ENCODE peak calls at places on chromosomes 13 and 19, in nine cellular contexts. I is mesothelial cell of epicardium, J is left ventricle myocardium inferior, Q is adrenal gland, S is endothelial cell, R is B cell, U is HFF-Myc, K is Peyer's patch, Y is thoracic aorta. O is an unnamed sample.

GRCh38 chr13:103799028-103799427 is 732.8 kb upstream of the SLC10A2 start:
- DNase-seq in I (no peak), J (no peak), Q (no peak), S (no peak), R (no peak), U (no peak), K (no peak), Y (no peak), O (no peak)

GRCh38 chr13:31722684-31723083 is 16.6 kb upstream of the RXFP2 start:
- DNase-seq in I (peak), J (no peak), Q (no peak), S (no peak), R (no peak), U (peak), K (no peak), Y (no peak), O (no peak)

GRCh38 chr13:75299913-75300862 is 181.8 kb downstream of the TBC1D4 start:
- DNase-seq in I (no peak), J (no peak), Q (no peak), S (no peak), R (no peak), U (no peak), K (no peak), Y (no peak), O (no peak)

GRCh38 chr19:48405850-48406249 is 12.4 kb downstream of the GRIN2D start:
- DNase-seq in I (no peak), J (no peak), Q (no peak), S (no peak), R (no peak), U (no peak), K (no peak), Y (no peak), O (no peak)

GRCh38 chr13:95530178-95530577 is 22.3 kb upstream of the CLDN10 start:
- DNase-seq in I (no peak), J (no peak), Q (no peak), S (no peak), R (no peak), U (no peak), K (no peak), Y (no peak), O (peak)

GRCh38 chr13:106213028-106213427 is 322.4 kb downstream of the EFNB2 start:
- DNase-seq in I (no peak), J (no peak), Q (no peak), S (no peak), R (no peak), U (no peak), K (no peak), Y (no peak), O (no peak)

GRCh38 chr19:56015756-56016155 is 29.2 kb downstream of the NLRP5 start:
- DNase-seq in I (no peak), J (no peak), Q (no peak), S (no peak), R (no peak), U (peak), K (no peak), Y (no peak), O (no peak)

GRCh38 chr13:21676611-21677021 is 5.7 kb downstream of the FGF9 start:
- DNase-seq in I (no peak), J (no peak), Q (no peak), S (peak), R (peak), U (no peak), K (peak), Y (no peak), O (no peak)

GRCh38 chr13:32409561-32410440 is 18.1 kb downstream of the N4BP2L1 start:
- DNase-seq in I (no peak), J (peak), Q (peak), S (peak), R (no peak), U (no peak), K (no peak), Y (no peak), O (peak)

GRCh38 chr13:105572401-105572800 is 963.1 kb downstream of the EFNB2 start:
- DNase-seq in I (no peak), J (no peak), Q (no peak), S (no peak), R (no peak), U (no peak), K (no peak), Y (no peak), O (no peak)

GRCh38 chr13:31781064-31781463 is 41.7 kb downstream of the RXFP2 start:
- DNase-seq in I (no peak), J (no peak), Q (no peak), S (no peak), R (no peak), U (no peak), K (no peak), Y (no peak), O (no peak)

GRCh38 chr13:22077205-22077683 is 406.4 kb downstream of the FGF9 start:
- DNase-seq in I (no peak), J (no peak), Q (no peak), S (no peak), R (no peak), U (no peak), K (no peak), Y (no peak), O (no peak)

GRCh38 chr19:42363614-42364346 is 26.3 kb downstream of the CNFN start:
- DNase-seq in I (no peak), J (no peak), Q (peak), S (no peak), R (peak), U (no peak), K (no peak), Y (no peak), O (no peak)

GRCh38 chr13:66992183-66992582 is 238.0 kb downstream of the PCDH9 start:
- DNase-seq in I (no peak), J (no peak), Q (no peak), S (no peak), R (no peak), U (no peak), K (no peak), Y (no peak), O (no peak)

GRCh38 chr13:66992683-66993082 is 237.5 kb downstream of the PCDH9 start:
- DNase-seq in I (no peak), J (no peak), Q (no peak), S (no peak), R (no peak), U (no peak), K (no peak), Y (no peak), O (no peak)

GRCh38 chr13:66995366-66995663 is 234.8 kb downstream of the PCDH9 start:
- DNase-seq in I (no peak), J (no peak), Q (no peak), S (no peak), R (peak), U (no peak), K (no peak), Y (no peak), O (no peak)

GRCh38 chr13:66994498-66995365 is 235.4 kb downstream of the PCDH9 start:
- DNase-seq in I (no peak), J (no peak), Q (no peak), S (no peak), R (peak), U (no peak), K (no peak), Y (no peak), O (no peak)

GRCh38 chr13:66994097-66994496 is 236.0 kb downstream of the PCDH9 start:
- DNase-seq in I (peak), J (peak), Q (peak), S (peak), R (peak), U (no peak), K (peak), Y (peak), O (no peak)
- TF ChIP-seq CTCF in I (peak), J (peak), Q (peak), S (peak), R (peak), U (peak), K (no peak), Y (peak), O (peak)

GRCh38 chr19:38385804-38386257 is 2.0 kb downstream of the GGN start:
- DNase-seq in I (no peak), J (no peak), Q (no peak), S (peak), R (peak), U (no peak), K (no peak), Y (no peak), O (no peak)

GRCh38 chr19:38384209-38385027 is 3.4 kb downstream of the GGN start:
- DNase-seq in I (no peak), J (no peak), Q (no peak), S (peak), R (no peak), U (no peak), K (no peak), Y (no peak), O (no peak)

GRCh38 chr19:38386300-38386967 is 1.4 kb downstream of the GGN start:
- DNase-seq in I (no peak), J (no peak), Q (no peak), S (peak), R (peak), U (no peak), K (no peak), Y (no peak), O (no peak)

GRCh38 chr19:38383743-38384142 is 4.1 kb downstream of the GGN start:
- DNase-seq in I (no peak), J (no peak), Q (no peak), S (no peak), R (no peak), U (no peak), K (no peak), Y (no peak), O (no peak)

GRCh38 chr19:38385057-38385803 is 2.6 kb downstream of the GGN start:
- DNase-seq in I (no peak), J (no peak), Q (no peak), S (no peak), R (no peak), U (no peak), K (no peak), Y (no peak), O (no peak)
- TF ChIP-seq CTCF in I (no peak), J (no peak), Q (no peak), S (no peak), R (no peak), U (no peak), K (no peak), Y (no peak), O (no peak)

GRCh38 chr13:61252213-61252612 is 163.4 kb downstream of the PCDH20 start:
- DNase-seq in I (no peak), J (no peak), Q (no peak), S (no peak), R (no peak), U (no peak), K (no peak), Y (no peak), O (no peak)

GRCh38 chr13:61258185-61258584 is 157.5 kb downstream of the PCDH20 start:
- DNase-seq in I (no peak), J (no peak), Q (no peak), S (no peak), R (no peak), U (no peak), K (no peak), Y (no peak), O (no peak)

GRCh38 chr13:61253105-61253877 is 162.4 kb downstream of the PCDH20 start:
- DNase-seq in I (no peak), J (no peak), Q (no peak), S (no peak), R (no peak), U (no peak), K (no peak), Y (no peak), O (no peak)

GRCh38 chr13:61255035-61255796 is 160.4 kb downstream of the PCDH20 start:
- DNase-seq in I (no peak), J (no peak), Q (no peak), S (peak), R (no peak), U (no peak), K (no peak), Y (no peak), O (no peak)
- TF ChIP-seq CTCF in I (peak), J (peak), Q (no peak), S (peak), R (no peak), U (no peak), K (no peak), Y (no peak), O (no peak)

GRCh38 chr13:45464687-45465453 is at the start of gene COG3:
- DNase-seq in I (peak), J (peak), Q (peak), S (peak), R (peak), U (peak), K (peak), Y (peak), O (peak)
- TF ChIP-seq CTCF in I (no peak), J (no peak), Q (peak), S (peak), R (peak), U (peak), K (no peak), Y (no peak), O (no peak)

GRCh38 chr13:67440240-67440639 is 210.1 kb upstream of the PCDH9 start:
- DNase-seq in I (no peak), J (no peak), Q (no peak), S (no peak), R (no peak), U (no peak), K (no peak), Y (no peak), O (no peak)
- TF ChIP-seq CTCF in I (no peak), J (no peak), Q (no peak), S (no peak), R (no peak), U (no peak), K (no peak), Y (no peak), O (no peak)

GRCh38 chr13:76792680-76793334 is 93.4 kb downstream of the KCTD12 start:
- DNase-seq in I (no peak), J (no peak), Q (peak), S (no peak), R (no peak), U (no peak), K (no peak), Y (no peak), O (peak)
- TF ChIP-seq CTCF in I (no peak), J (no peak), Q (no peak), S (no peak), R (no peak), U (no peak), K (no peak), Y (no peak), O (no peak)

DNA sequence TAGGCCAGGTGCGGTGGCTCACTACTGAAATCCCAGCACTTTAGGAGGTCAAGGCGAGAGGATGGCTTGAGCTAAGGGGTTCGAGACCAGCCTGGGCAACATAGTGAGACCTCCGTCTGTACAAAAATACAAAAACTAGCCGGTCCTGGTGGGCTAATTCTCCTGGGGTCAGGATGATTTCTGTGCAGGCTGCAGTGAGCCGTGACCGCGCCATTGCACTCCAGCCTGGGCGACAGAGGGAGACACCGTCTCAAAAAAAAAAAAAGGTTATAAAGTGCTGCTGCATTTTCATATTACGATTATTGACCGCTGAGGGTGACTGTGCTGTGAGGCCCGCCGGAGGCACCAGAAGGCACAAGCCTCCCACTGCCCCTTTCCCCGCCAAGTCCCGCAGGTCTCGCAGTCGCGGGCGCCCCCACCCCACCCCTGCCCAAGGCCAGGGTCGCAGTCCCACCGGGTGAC is 477 bp upstream of the PLEKHF1 start:
- DNase-seq in I (no peak), J (no peak), Q (no peak), S (no peak), R (no peak), U (no peak), K (no peak), Y (no peak), O (no peak)
- TF ChIP-seq CTCF in I (no peak), J (peak), Q (peak), S (no peak), R (peak), U (no peak), K (peak), Y (no peak), O (no peak)

DNA sequence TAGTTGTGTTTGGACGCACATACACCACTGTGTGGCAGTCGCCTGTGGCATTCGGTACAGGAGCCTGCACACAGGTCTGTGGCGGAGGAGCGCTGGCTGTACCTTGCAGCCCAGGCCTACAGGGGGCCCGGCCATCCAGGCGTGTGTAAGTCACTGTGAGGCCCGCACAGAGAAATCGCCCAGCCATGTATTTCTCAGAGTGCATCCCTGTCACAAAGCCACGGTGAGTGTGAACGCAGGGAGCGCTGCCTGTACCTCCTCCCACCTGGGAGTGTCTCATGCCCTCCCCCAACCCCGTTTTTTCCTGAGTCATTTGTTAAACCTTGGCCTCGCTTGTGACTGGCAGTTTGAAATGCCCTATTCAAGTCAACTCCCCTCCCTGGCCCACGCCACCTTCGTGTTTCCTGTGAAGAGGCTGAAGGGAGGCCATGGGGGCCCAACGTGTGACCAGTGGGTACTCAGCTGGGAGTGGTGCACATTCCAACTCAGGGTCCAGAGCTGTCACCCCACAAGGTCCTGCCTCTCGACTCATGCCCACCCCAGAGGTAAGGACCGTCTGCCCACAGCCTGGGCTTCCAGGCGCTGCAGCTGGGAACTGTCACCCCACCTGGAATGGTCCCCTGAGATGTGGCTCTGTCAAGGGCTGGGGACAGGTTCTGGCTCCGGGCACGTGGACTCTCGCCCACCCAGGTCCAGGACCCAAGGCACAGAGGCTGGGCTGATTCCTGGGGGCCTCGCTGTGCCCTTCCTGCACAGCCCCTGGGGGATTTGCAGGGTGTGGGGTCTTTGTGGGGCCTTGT is 11.6 kb upstream of the RASA3 start:
- DNase-seq in I (no peak), J (no peak), Q (no peak), S (peak), R (peak), U (no peak), K (peak), Y (no peak), O (no peak)
- TF ChIP-seq CTCF in I (no peak), J (no peak), Q (no peak), S (no peak), R (peak), U (peak), K (no peak), Y (no peak), O (no peak)

GRCh38 chr13:91249370-91249769 is 98.1 kb upstream of the MIR17HG start:
- DNase-seq in I (no peak), J (no peak), Q (no peak), S (no peak), R (no peak), U (no peak), K (no peak), Y (no peak), O (no peak)
- TF ChIP-seq CTCF in I (no peak), J (no peak), Q (no peak), S (no peak), R (no peak), U (no peak), K (no peak), Y (no peak), O (no peak)

GRCh38 chr13:110932588-110932987 is 17.7 kb upstream of the ANKRD10 start:
- DNase-seq in I (no peak), J (no peak), Q (no peak), S (no peak), R (no peak), U (no peak), K (no peak), Y (no peak), O (no peak)

GRCh38 chr13:110942248-110942981 is 27.5 kb upstream of the ANKRD10 start:
- DNase-seq in I (no peak), J (no peak), Q (no peak), S (no peak), R (peak), U (no peak), K (no peak), Y (no peak), O (no peak)

GRCh38 chr13:110937511-110938303 is 22.8 kb upstream of the ANKRD10 start:
- DNase-seq in I (no peak), J (no peak), Q (no peak), S (no peak), R (peak), U (no peak), K (no peak), Y (no peak), O (no peak)

GRCh38 chr13:110938662-110939421 is 24.0 kb upstream of the ANKRD10 start:
- DNase-seq in I (no peak), J (no peak), Q (no peak), S (no peak), R (no peak), U (no peak), K (no peak), Y (no peak), O (no peak)

DNA sequence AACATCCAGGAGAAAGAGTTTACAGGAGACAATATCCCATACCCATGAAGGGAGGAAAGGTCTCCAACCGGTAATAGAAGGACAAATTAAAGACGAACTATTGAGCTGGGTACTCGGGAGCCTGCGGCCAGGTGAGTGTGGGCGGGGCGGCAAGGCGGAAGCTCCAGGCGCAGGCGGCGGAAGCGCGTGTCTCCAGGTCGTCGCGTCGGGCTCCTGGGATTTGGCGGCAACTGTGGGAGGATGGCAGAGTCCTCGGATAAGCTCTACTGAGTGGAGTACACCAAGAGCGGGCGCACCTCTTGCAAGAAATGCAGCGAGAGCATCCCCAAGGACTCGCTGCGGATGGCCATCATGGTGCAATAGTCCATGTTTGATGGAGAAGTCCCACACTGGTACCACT is 21.6 kb upstream of the ANKRD10 start:
- DNase-seq in I (no peak), J (no peak), Q (no peak), S (no peak), R (no peak), U (no peak), K (no peak), Y (no peak), O (no peak)
- TF ChIP-seq CTCF in I (no peak), J (no peak), Q (no peak), S (no peak), R (no peak), U (no peak), K (no peak), Y (no peak), O (no peak)

O was measured in AG09309.